ENCODE peak calls at places on chromosomes 1 and 21, in seven cellular contexts. K is HEK293T, W is iris pigment epithelial cell, M is AG04449, O is stromal cell of bone marrow, Z is brain microvascular endothelial cell, V is esophagus squamous epithelium. T is an unnamed sample.

GRCh38 chr21:22223385-22223784 is 1225.2 kb downstream of the NCAM2 start:
- DNase-seq in K (no peak), Z (no peak), O (no peak), W (peak), M (no peak), V (no peak), T (no peak)

GRCh38 chr1:19165501-19165900 is 44.6 kb downstream of the UBR4 start:
- DNase-seq in W (no peak), K (no peak), O (no peak), M (no peak), Z (no peak), V (no peak), T (no peak)

GRCh38 chr1:210332233-210332632 is 3.5 kb downstream of the HHAT start:
- DNase-seq in M (no peak), Z (no peak), O (no peak), W (no peak), K (no peak), V (no peak), T (no peak)

GRCh38 chr21:35831791-35832190 is 228.5 kb downstream of the SETD4 start:
- DNase-seq in K (no peak), Z (no peak), M (no peak), V (no peak), W (no peak), O (no peak), T (no peak)

GRCh38 chr1:9203623-9204022 is 31.0 kb upstream of the H6PD start:
- DNase-seq in V (no peak), M (no peak), K (no peak), O (no peak), W (no peak), Z (no peak), T (no peak)

GRCh38 chr21:27077501-27077900 is 110.6 kb upstream of the ADAMTS5 start:
- DNase-seq in M (no peak), K (no peak), V (no peak), W (no peak), O (no peak), Z (no peak), T (no peak)

GRCh38 chr1:8303876-8304275 is 14.0 kb upstream of the SLC45A1 start:
- DNase-seq in O (no peak), W (no peak), V (no peak), Z (no peak), K (no peak), M (no peak), T (no peak)

GRCh38 chr1:113615425-113615824 is 143.9 kb downstream of the PHTF1 start:
- DNase-seq in Z (no peak), W (peak), O (no peak), M (peak), K (no peak), V (no peak), T (no peak)